ENCODE peak calls at places on chromosomes 16 and 17, in four cellular contexts. One of them, this sample, is unnamed.

GRCh38 chr16:1678500-1679098 is 520 bp downstream of the JPT2 start:
- DNase-seq in body of pancreas: peak; percentile 45
- DNase-seq in SK-N-SH: no peak
- DNase-seq in mammary epithelial cell: peak; percentile 56
- DNase-seq in this sample: peak; percentile 57

GRCh38 chr16:2078096-2078495 is 30.3 kb downstream of the TSC2 start:
- DNase-seq in body of pancreas: no peak
- DNase-seq in SK-N-SH: no peak
- DNase-seq in mammary epithelial cell: no peak
- DNase-seq in this sample: no peak

GRCh38 chr16:70429888-70430666 is 8.8 kb downstream of the ST3GAL2 start:
- DNase-seq in SK-N-SH: no peak
- DNase-seq in mammary epithelial cell: no peak
- DNase-seq in body of pancreas: no peak
- DNase-seq in this sample: no peak

GRCh38 chr17:57124053-57124452 is 39.0 kb downstream of the AKAP1 start:
- DNase-seq in body of pancreas: no peak
- DNase-seq in SK-N-SH: no peak
- DNase-seq in mammary epithelial cell: no peak
- DNase-seq in this sample: no peak

GRCh38 chr16:49639739-49640388 is 216.0 kb downstream of the ZNF423 start:
- DNase-seq in body of pancreas: peak; percentile 32
- DNase-seq in SK-N-SH: peak; percentile 81
- DNase-seq in mammary epithelial cell: no peak
- DNase-seq in this sample: peak; percentile 13

GRCh38 chr17:36848008-36848902 is 89.0 kb upstream of the LHX1 start:
- DNase-seq in SK-N-SH: no peak
- DNase-seq in mammary epithelial cell: no peak
- DNase-seq in body of pancreas: no peak
- DNase-seq in this sample: no peak

GRCh38 chr17:3988297-3989120 is 24.3 kb upstream of the ATP2A3 start:
- DNase-seq in mammary epithelial cell: no peak
- DNase-seq in body of pancreas: no peak
- DNase-seq in SK-N-SH: peak; percentile 15
- DNase-seq in this sample: no peak

GRCh38 chr16:70737377-70738082 is 51.7 kb upstream of the MTSS2 start:
- DNase-seq in body of pancreas: peak; percentile 62
- DNase-seq in SK-N-SH: peak; percentile 96
- DNase-seq in mammary epithelial cell: peak; percentile 67
- DNase-seq in this sample: peak; percentile 39

GRCh38 chr16:1979271-1980025 is 1.8 kb downstream of the NOXO1 start:
- DNase-seq in SK-N-SH: no peak
- DNase-seq in mammary epithelial cell: peak; percentile 87
- DNase-seq in body of pancreas: peak; percentile 90
- DNase-seq in this sample: no peak

GRCh38 chr17:68292689-68293040 is 1.4 kb downstream of the ARSG start:
- DNase-seq in SK-N-SH: no peak
- DNase-seq in mammary epithelial cell: no peak
- DNase-seq in body of pancreas: no peak
- DNase-seq in this sample: no peak

GRCh38 chr16:51151951-51152663 is 1.0 kb upstream of the SALL1 start:
- DNase-seq in SK-N-SH: peak; percentile 74
- DNase-seq in mammary epithelial cell: no peak
- DNase-seq in body of pancreas: peak; percentile 22
- DNase-seq in this sample: peak; percentile 79

GRCh38 chr17:65270932-65271700 is 133.9 kb downstream of the RGS9 start:
- DNase-seq in SK-N-SH: no peak
- DNase-seq in mammary epithelial cell: no peak
- DNase-seq in body of pancreas: no peak
- DNase-seq in this sample: no peak

GRCh38 chr17:61895391-61895790 is 32.1 kb upstream of the BRIP1 start:
- DNase-seq in body of pancreas: no peak
- DNase-seq in mammary epithelial cell: no peak
- DNase-seq in SK-N-SH: no peak
- DNase-seq in this sample: no peak

GRCh38 chr16:23362460-23363317 is 60.6 kb downstream of the SCNN1B start:
- DNase-seq in body of pancreas: peak; percentile 70
- DNase-seq in mammary epithelial cell: peak; percentile 48
- DNase-seq in SK-N-SH: no peak
- DNase-seq in this sample: no peak

GRCh38 chr16:9099131-9099625 is 7.7 kb downstream of the HAPSTR1 start:
- DNase-seq in SK-N-SH: no peak
- DNase-seq in body of pancreas: no peak
- DNase-seq in mammary epithelial cell: peak; percentile 43
- DNase-seq in this sample: no peak

GRCh38 chr16:80527297-80527696 is 13.5 kb upstream of the DYNLRB2 start:
- DNase-seq in body of pancreas: peak; percentile 25
- DNase-seq in SK-N-SH: peak; percentile 11
- DNase-seq in mammary epithelial cell: peak; percentile 11
- DNase-seq in this sample: peak; percentile 1

GRCh38 chr16:23026777-23027362 is 122.4 kb downstream of the USP31 start:
- DNase-seq in mammary epithelial cell: peak; percentile 34
- DNase-seq in body of pancreas: no peak
- DNase-seq in SK-N-SH: no peak
- DNase-seq in this sample: peak; percentile 7

GRCh38 chr17:42178817-42179216 is 2.1 kb downstream of the KCNH4 start:
- DNase-seq in body of pancreas: no peak
- DNase-seq in mammary epithelial cell: no peak
- DNase-seq in SK-N-SH: no peak
- DNase-seq in this sample: no peak

GRCh38 chr16:23640669-23640958 is 496 bp downstream of the PALB2 start:
- DNase-seq in SK-N-SH: peak; percentile 41
- DNase-seq in mammary epithelial cell: peak; percentile 32
- DNase-seq in body of pancreas: no peak
- DNase-seq in this sample: no peak

GRCh38 chr16:49811630-49812334 is 44.1 kb downstream of the ZNF423 start:
- DNase-seq in mammary epithelial cell: no peak
- DNase-seq in body of pancreas: peak; percentile 68
- DNase-seq in SK-N-SH: peak; percentile 96
- DNase-seq in this sample: peak; percentile 47

GRCh38 chr17:57038486-57038885 is 46.6 kb upstream of the AKAP1 start:
- DNase-seq in body of pancreas: no peak
- DNase-seq in SK-N-SH: no peak
- DNase-seq in mammary epithelial cell: no peak
- DNase-seq in this sample: no peak

GRCh38 chr16:86494039-86494564 is 16.2 kb upstream of the FOXF1 start:
- DNase-seq in body of pancreas: no peak
- DNase-seq in SK-N-SH: no peak
- DNase-seq in mammary epithelial cell: no peak
- DNase-seq in this sample: no peak

GRCh38 chr16:166375-167116 is 768 bp downstream of the HBM start:
- DNase-seq in body of pancreas: no peak
- DNase-seq in mammary epithelial cell: no peak
- DNase-seq in SK-N-SH: no peak
- DNase-seq in this sample: no peak

GRCh38 chr16:29804020-29804419 is 2.3 kb upstream of the MAZ start:
- DNase-seq in body of pancreas: no peak
- DNase-seq in SK-N-SH: no peak
- DNase-seq in mammary epithelial cell: no peak
- DNase-seq in this sample: no peak

GRCh38 chr17:10196384-10196783 is 2.0 kb downstream of the GAS7 start:
- DNase-seq in mammary epithelial cell: no peak
- DNase-seq in SK-N-SH: no peak
- DNase-seq in body of pancreas: no peak
- DNase-seq in this sample: no peak

GRCh38 chr17:10196936-10197335 is 1.5 kb downstream of the GAS7 start:
- DNase-seq in mammary epithelial cell: no peak
- DNase-seq in SK-N-SH: no peak
- DNase-seq in body of pancreas: no peak
- DNase-seq in this sample: no peak

GRCh38 chr17:10197721-10198508 is 491 bp downstream of the GAS7 start:
- DNase-seq in SK-N-SH: peak; percentile 40
- DNase-seq in body of pancreas: no peak
- DNase-seq in mammary epithelial cell: no peak
- DNase-seq in this sample: no peak

GRCh38 chr17:10198509-10199249 is at the start of gene GAS7:
- DNase-seq in body of pancreas: peak; percentile 45
- DNase-seq in SK-N-SH: peak; percentile 65
- DNase-seq in mammary epithelial cell: no peak
- DNase-seq in this sample: peak; percentile 68

DNA sequence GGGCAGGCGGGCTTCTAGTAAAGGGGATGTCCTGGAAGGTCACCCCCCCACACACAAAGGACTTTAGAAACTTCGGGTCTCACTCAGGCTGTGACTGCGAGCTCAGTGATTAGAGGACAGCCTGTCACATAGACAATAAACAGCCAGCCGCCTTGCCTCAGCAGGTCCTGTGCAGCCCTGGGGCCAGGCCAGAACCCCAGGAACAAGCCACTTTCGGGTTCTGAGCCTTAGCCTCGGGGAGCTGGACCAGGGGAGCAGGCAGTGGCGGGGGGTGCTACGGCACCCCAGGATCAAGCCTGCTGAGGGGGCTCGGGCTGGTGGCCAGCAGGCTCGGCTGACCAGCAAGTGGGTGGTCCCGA is 1.1 kb downstream of the GAS7 start:
- DNase-seq in SK-N-SH: no peak
- DNase-seq in mammary epithelial cell: no peak
- DNase-seq in body of pancreas: no peak
- DNase-seq in this sample: no peak
- H3K4me3 ChIP-seq in SK-N-SH: no peak overlapping the region
- H3K4me3 ChIP-seq in mammary epithelial cell: no peak overlapping the region
- H3K4me3 ChIP-seq in body of pancreas: no peak overlapping the region
- H3K4me3 ChIP-seq in this sample: no peak overlapping the region

GRCh38 chr16:3358884-3359283 is 3.2 kb downstream of the OR2C1 start:
- DNase-seq in body of pancreas: no peak
- DNase-seq in SK-N-SH: no peak
- DNase-seq in mammary epithelial cell: no peak
- DNase-seq in this sample: no peak
- H3K9me3 ChIP-seq in body of pancreas: no peaks in the 10 kb centered on the region
- H3K9me3 ChIP-seq in SK-N-SH: no peaks in the 10 kb centered on the region
- H3K9me3 ChIP-seq in mammary epithelial cell: peaks cover 2% of the 10 kb centered on the region
- H3K9me3 ChIP-seq in this sample: peaks cover 2% of the 10 kb centered on the region

GRCh38 chr16:3690991-3691720 is 26.2 kb downstream of the TRAP1 start:
- DNase-seq in SK-N-SH: no peak
- DNase-seq in body of pancreas: no peak
- DNase-seq in mammary epithelial cell: no peak
- DNase-seq in this sample: no peak

GRCh38 chr16:3689731-3690130 is 27.6 kb downstream of the TRAP1 start:
- DNase-seq in SK-N-SH: no peak
- DNase-seq in body of pancreas: no peak
- DNase-seq in mammary epithelial cell: no peak
- DNase-seq in this sample: no peak

GRCh38 chr16:3691778-3692177 is 25.5 kb downstream of the TRAP1 start:
- DNase-seq in body of pancreas: no peak
- DNase-seq in SK-N-SH: no peak
- DNase-seq in mammary epithelial cell: no peak
- DNase-seq in this sample: no peak

GRCh38 chr16:3687792-3688191 is 29.5 kb downstream of the TRAP1 start:
- DNase-seq in mammary epithelial cell: no peak
- DNase-seq in SK-N-SH: no peak
- DNase-seq in body of pancreas: no peak
- DNase-seq in this sample: no peak

DNA sequence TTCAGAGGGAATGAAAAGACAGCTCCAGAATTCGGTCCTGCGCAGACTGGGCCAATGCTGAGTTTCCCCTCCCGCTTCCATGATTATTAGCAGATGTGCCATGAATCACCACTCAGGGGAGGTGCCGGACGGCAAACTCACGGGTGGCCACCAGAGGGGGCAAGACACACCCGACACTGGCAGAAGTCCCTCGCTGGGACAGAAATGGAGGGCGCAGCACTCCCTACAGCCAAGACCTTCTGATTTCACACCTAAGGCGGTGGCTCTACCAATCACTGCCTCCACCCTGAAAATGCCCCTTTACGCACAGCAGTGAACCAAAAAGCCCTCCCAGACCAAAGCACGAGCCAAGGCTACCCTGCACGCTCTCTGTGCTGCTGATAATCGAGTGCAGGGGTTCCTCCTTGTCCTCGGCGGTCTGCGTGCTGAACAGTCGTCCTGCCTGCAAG is 26.8 kb downstream of the TRAP1 start:
- DNase-seq in SK-N-SH: peak; percentile 93
- DNase-seq in mammary epithelial cell: peak; percentile 77
- DNase-seq in body of pancreas: peak; percentile 92
- DNase-seq in this sample: peak; percentile 89
- H3K4me3 ChIP-seq in SK-N-SH: no peak overlapping the region
- H3K4me3 ChIP-seq in mammary epithelial cell: no peak overlapping the region
- H3K4me3 ChIP-seq in body of pancreas: no peak overlapping the region
- H3K4me3 ChIP-seq in this sample: no peak overlapping the region

DNA sequence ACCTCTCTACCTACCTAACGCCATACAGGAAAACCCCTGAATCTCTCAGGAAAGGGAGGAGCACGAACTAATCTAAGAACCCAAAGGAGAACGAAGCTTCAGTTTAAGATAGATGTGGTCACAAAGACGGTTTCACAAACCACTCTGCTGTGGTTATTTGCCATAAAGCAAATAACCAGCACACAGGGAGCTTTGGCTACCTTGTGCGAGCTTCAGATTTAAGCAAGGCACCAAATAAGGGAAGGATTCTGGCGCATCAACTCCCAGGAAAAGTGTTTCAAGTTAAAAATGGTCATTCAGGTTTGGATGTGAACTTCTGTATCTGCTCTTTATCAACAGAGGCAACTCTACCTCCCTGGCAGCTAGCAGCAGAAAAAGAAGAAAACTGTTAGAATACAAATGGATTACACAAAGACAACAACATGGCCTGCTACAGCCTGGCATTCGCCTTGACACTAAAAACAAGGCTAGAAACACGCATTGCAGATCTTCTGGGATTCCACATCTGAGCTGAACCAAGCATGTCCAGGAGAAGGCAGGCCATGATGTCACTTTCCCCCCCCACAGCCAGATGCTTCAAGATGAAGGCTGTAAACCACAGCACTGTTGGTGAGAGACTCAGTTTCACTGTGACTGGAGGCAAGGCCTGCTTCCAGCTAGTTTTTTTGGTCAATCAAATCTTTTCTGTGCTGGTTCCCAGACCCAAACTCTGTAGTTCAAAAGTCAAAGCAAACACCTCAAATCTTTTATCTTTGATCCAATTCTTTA is 43.6 kb downstream of the SMG6 start:
- DNase-seq in SK-N-SH: no peak
- DNase-seq in mammary epithelial cell: no peak
- DNase-seq in body of pancreas: no peak
- DNase-seq in this sample: no peak
- H3K9me3 ChIP-seq in SK-N-SH: no peaks in the 10 kb centered on the region
- H3K9me3 ChIP-seq in mammary epithelial cell: no peaks in the 10 kb centered on the region
- H3K9me3 ChIP-seq in body of pancreas: no peaks in the 10 kb centered on the region
- H3K9me3 ChIP-seq in this sample: no peaks in the 10 kb centered on the region

DNA sequence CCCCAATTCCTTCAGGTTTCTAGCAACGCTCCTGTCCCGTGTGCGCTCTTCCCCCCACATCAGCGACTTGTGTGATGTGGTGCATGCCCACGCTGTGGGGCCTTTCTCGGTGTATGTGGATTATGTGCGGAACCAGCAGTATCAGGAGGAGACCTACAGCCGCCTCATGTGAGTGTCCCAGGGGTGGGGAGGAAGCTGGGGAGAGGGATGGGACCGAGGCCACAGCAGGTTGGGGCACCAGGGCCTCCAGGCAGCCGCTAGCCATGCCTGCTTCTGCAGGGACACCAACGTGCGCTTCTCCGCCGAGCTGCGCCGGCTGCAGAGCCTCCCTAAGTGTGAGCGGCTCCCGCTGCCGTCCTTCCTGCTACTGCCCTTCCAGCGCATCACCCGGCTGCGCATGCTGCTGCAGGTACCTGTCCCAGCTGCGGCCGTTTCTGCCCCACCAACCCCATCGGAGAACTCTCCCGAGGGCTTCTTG is 5.7 kb downstream of the ARHGEF15 start:
- DNase-seq in body of pancreas: no peak
- DNase-seq in mammary epithelial cell: no peak
- DNase-seq in SK-N-SH: peak; percentile 66
- DNase-seq in this sample: no peak
- H3K4me3 ChIP-seq in body of pancreas: no peak overlapping the region
- H3K4me3 ChIP-seq in mammary epithelial cell: no peak overlapping the region
- H3K4me3 ChIP-seq in SK-N-SH: peak overlapping the region; percentile 24
- H3K4me3 ChIP-seq in this sample: no peak overlapping the region